ENCODE peak calls at places on chromosome 14, in ten cellular contexts. C is GM06990, A is mucosa of descending colon, D is NCI-H748 treated with DMSO at 0.1 percent for 48 hours, R is fibroblast of mammary gland, B is A549, K is H1, J is right cardiac atrium, W is body of pancreas, V is left colon. N is an unnamed sample.

GRCh38 chr14:69693145-69693544 is 73.8 kb upstream of the SRSF5 start:
- DNase-seq in D (peak), B (no peak), J (peak), A (no peak), C (peak), V (peak), R (peak), W (peak), K (no peak), N (no peak)

GRCh38 chr14:97298331-97298730 is 501.1 kb downstream of the VRK1 start:
- DNase-seq in A (no peak), W (no peak), B (peak), R (no peak), K (peak), V (peak), C (no peak), J (no peak), D (no peak), N (peak)

GRCh38 chr14:102545461-102546265 is 36.1 kb upstream of the ANKRD9 start:
- DNase-seq in V (peak), C (no peak), K (peak), W (no peak), R (peak), D (no peak), J (no peak), A (no peak), B (no peak), N (peak)

GRCh38 chr14:99718031-99718810 is 34.1 kb downstream of the CYP46A1 start:
- DNase-seq in W (no peak), K (no peak), D (no peak), V (no peak), C (peak), J (no peak), R (no peak), A (no peak), B (no peak), N (no peak)

GRCh38 chr14:54947230-54947629 is 44.6 kb upstream of the GCH1 start:
- DNase-seq in V (no peak), C (no peak), J (no peak), B (no peak), A (no peak), D (no peak), K (no peak), R (no peak), W (no peak), N (no peak)

GRCh38 chr14:31489680-31490079 is 1.8 kb upstream of the GPR33 start:
- DNase-seq in D (no peak), R (no peak), J (no peak), C (no peak), A (no peak), V (no peak), B (no peak), W (no peak), K (no peak), N (no peak)

GRCh38 chr14:106848330-106849121 is 1322.1 kb downstream of the TMEM121 start:
- DNase-seq in J (no peak), V (peak), C (peak), D (no peak), B (peak), A (no peak), R (peak), W (peak), K (no peak), N (no peak)

GRCh38 chr14:96039633-96040311 is 610 bp downstream of the C14orf132 start:
- DNase-seq in V (peak), W (no peak), A (no peak), K (peak), D (peak), J (peak), B (peak), R (peak), C (no peak), N (no peak)

GRCh38 chr14:51448831-51449665 is 202.7 kb upstream of the FRMD6 start:
- DNase-seq in K (no peak), J (peak), C (no peak), R (peak), V (no peak), W (peak), D (no peak), A (no peak), B (no peak), N (peak)

GRCh38 chr14:32367501-32367900 is 38.4 kb downstream of the AKAP6 start:
- DNase-seq in V (no peak), A (no peak), D (no peak), W (no peak), K (no peak), B (no peak), J (no peak), C (no peak), R (peak), N (no peak)

GRCh38 chr14:96693252-96693820 is 103.8 kb upstream of the VRK1 start:
- DNase-seq in C (no peak), R (no peak), K (no peak), A (no peak), W (no peak), B (no peak), V (no peak), D (no peak), J (no peak), N (no peak)

GRCh38 chr14:99793213-99794155 is at the start of gene EML1:
- DNase-seq in R (peak), B (peak), V (peak), K (peak), C (peak), J (peak), D (peak), A (peak), W (peak), N (peak)

GRCh38 chr14:93892923-93893549 is 34.1 kb upstream of the FAM181A start:
- DNase-seq in W (peak), B (peak), V (peak), J (peak), K (peak), C (peak), D (peak), R (peak), A (peak), N (peak)